ENCODE peak calls at places on chromosomes 3 and 15, in eight cellular contexts. I is Peyer's patch, D is HCT116, B is psoas muscle, K is lower lobe of right lung, C is cardiac muscle cell, X is thoracic aorta, Y is ascending aorta. T is an unnamed sample.
A peak's percentile ranks its signal among the peaks of the same experiment; 100 is the strongest.

GRCh38 chr3:7520059-7520458 is 659.1 kb downstream of the GRM7 start:
- DNase-seq in I (no peak), D (no peak), B (no peak), K (no peak), C (no peak), X (no peak), Y (no peak), T (no peak)

GRCh38 chr3:98445949-98446406 is 17.0 kb upstream of the OR5K1 start:
- DNase-seq in I (no peak), D (peak; percentile 12), B (no peak), K (no peak), C (no peak), X (no peak), Y (no peak), T (no peak)

GRCh38 chr15:96473556-96473955 is 143.1 kb downstream of the NR2F2 start:
- DNase-seq in I (no peak), D (no peak), B (no peak), K (no peak), C (no peak), X (no peak), Y (no peak), T (no peak)

GRCh38 chr3:28542351-28542750 is 193.7 kb upstream of the AZI2 start:
- DNase-seq in I (no peak), D (no peak), B (no peak), K (no peak), C (no peak), X (no peak), Y (no peak), T (no peak)

GRCh38 chr3:125967156-125967555 is 1.8 kb upstream of the ROPN1B start:
- DNase-seq in I (no peak), D (no peak), B (no peak), K (no peak), C (no peak), X (no peak), Y (no peak), T (no peak)

GRCh38 chr15:69056365-69056764 is 41.9 kb downstream of the NOX5 start:
- DNase-seq in I (no peak), D (no peak), B (no peak), K (no peak), C (no peak), X (no peak), Y (no peak), T (no peak)

GRCh38 chr3:150639262-150639661 is 36.1 kb downstream of the SELENOT start:
- DNase-seq in I (no peak), D (no peak), B (no peak), K (no peak), C (peak; percentile 3), X (no peak), Y (no peak), T (no peak)

GRCh38 chr3:39107874-39108308 is 411 bp downstream of the TTC21A start:
- DNase-seq in I (no peak), D (no peak), B (no peak), K (no peak), C (no peak), X (no peak), Y (no peak), T (no peak)

GRCh38 chr3:185150561-185150960 is 2.3 kb downstream of the C3orf70 start:
- DNase-seq in I (no peak), D (no peak), B (no peak), K (no peak), C (no peak), X (no peak), Y (no peak), T (no peak)

GRCh38 chr3:52004158-52004787 is 8.6 kb upstream of the RPL29 start:
- DNase-seq in I (no peak), D (no peak), B (peak; percentile 51), K (no peak), C (peak; percentile 73), X (no peak), Y (no peak), T (no peak)

GRCh38 chr3:71621802-71622537 is 38.4 kb upstream of the FOXP1 start:
- DNase-seq in I (no peak), D (no peak), B (no peak), K (no peak), C (peak; percentile 21), X (no peak), Y (no peak), T (no peak)

GRCh38 chr3:33060609-33061337 is 36.2 kb downstream of the GLB1 start:
- DNase-seq in I (no peak), D (no peak), B (no peak), K (no peak), C (no peak), X (no peak), Y (no peak), T (no peak)

GRCh38 chr15:63010386-63010785 is 32.2 kb upstream of the TPM1 start:
- DNase-seq in I (no peak), D (no peak), B (no peak), K (no peak), C (no peak), X (no peak), Y (no peak), T (no peak)

GRCh38 chr3:10713656-10714055 is 102.4 kb upstream of the SLC6A11 start:
- DNase-seq in I (no peak), D (no peak), B (no peak), K (no peak), C (no peak), X (no peak), Y (no peak), T (no peak)

GRCh38 chr3:11603628-11604027 is 40.1 kb downstream of the VGLL4 start:
- DNase-seq in I (no peak), D (no peak), B (peak; percentile 77), K (no peak), C (peak; percentile 92), X (no peak), Y (no peak), T (no peak)

GRCh38 chr3:99710094-99710493 is 71.7 kb downstream of the COL8A1 start:
- DNase-seq in I (no peak), D (no peak), B (no peak), K (no peak), C (no peak), X (no peak), Y (no peak), T (no peak)

GRCh38 chr15:69403611-69404010 is 10.5 kb upstream of the KIF23 start:
- DNase-seq in I (no peak), D (no peak), B (no peak), K (no peak), C (peak; percentile 86), X (no peak), Y (no peak), T (no peak)

GRCh38 chr3:78201066-78201465 is 1161.2 kb downstream of the ROBO2 start:
- DNase-seq in I (no peak), D (no peak), B (no peak), K (no peak), C (no peak), X (no peak), Y (no peak), T (no peak)

GRCh38 chr15:74540135-74540760 is 772 bp upstream of the ARID3B start:
- DNase-seq in I (no peak), D (no peak), B (no peak), K (no peak), C (no peak), X (no peak), Y (no peak), T (no peak)

GRCh38 chr3:178139116-178139515 is 397.1 kb upstream of the KCNMB2 start:
- DNase-seq in I (no peak), D (no peak), B (no peak), K (no peak), C (no peak), X (no peak), Y (no peak), T (no peak)

GRCh38 chr3:127566801-127567200 is 23.7 kb downstream of the TPRA1 start:
- DNase-seq in I (no peak), D (no peak), B (no peak), K (no peak), C (no peak), X (no peak), Y (no peak), T (no peak)

GRCh38 chr3:141491081-141491480 is 4.3 kb downstream of the RASA2 start:
- DNase-seq in I (no peak), D (no peak), B (no peak), K (no peak), C (no peak), X (no peak), Y (no peak), T (no peak)

GRCh38 chr3:62229908-62230307 is 143.4 kb downstream of the FEZF2 start:
- DNase-seq in I (no peak), D (peak; percentile 10), B (no peak), K (no peak), C (peak; percentile 19), X (no peak), Y (no peak), T (no peak)
- TF ChIP-seq CTCF in I (no peak), D (peak; percentile 44), B (peak; percentile 8), K (no peak), C (peak; percentile 46), X (no peak), Y (no peak), T (no peak)

GRCh38 chr3:170043506-170043905 is 5.7 kb downstream of the GPR160 start:
- DNase-seq in I (no peak), D (no peak), B (no peak), K (no peak), C (no peak), X (no peak), Y (no peak), T (no peak)
- H3K4me1 ChIP-seq in I (peaks cover 32% of the 10 kb centered on the region), D (peaks cover under 1% of the 10 kb centered on the region), B (no peaks in the 10 kb centered on the region), K (peaks cover 23% of the 10 kb centered on the region), C (no peaks in the 10 kb centered on the region), X (peaks cover 3% of the 10 kb centered on the region), Y (peaks cover 4% of the 10 kb centered on the region), T (no peaks in the 10 kb centered on the region)

DNA sequence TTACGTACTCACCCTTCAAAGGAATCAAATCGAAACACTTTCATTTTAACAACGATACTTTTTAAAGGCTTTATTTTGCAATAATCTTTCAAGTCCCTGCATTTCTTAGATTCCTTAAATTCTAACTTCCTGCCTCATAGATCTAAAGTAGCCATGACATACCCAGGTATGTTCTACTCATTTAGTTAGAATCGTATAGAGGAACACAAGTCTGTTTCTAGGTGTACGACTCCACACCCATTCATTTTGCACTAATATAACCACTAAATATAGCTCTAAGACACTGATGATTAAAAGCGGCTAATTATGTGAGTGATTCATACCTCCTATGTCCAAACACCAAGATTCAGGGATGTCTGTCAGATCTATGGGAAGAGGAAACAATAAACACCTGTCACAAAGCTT is 1.3 kb downstream of the ATP13A3 start:
- DNase-seq in I (no peak), D (no peak), B (no peak), K (no peak), C (peak; percentile 52), X (no peak), Y (no peak), T (no peak)
- H3K27ac ChIP-seq in I (peak overlapping the region; percentile 90), D (peak overlapping the region; percentile 33), B (peak overlapping the region; percentile 77), K (peak overlapping the region; percentile 86), C (peak overlapping the region; percentile 93), X (peak overlapping the region; percentile 89), Y (peak overlapping the region; percentile 95), T (peak overlapping the region; percentile 77)

GRCh38 chr3:140128217-140129137 is 193.5 kb downstream of the CLSTN2 start:
- DNase-seq in I (peak; percentile 60), D (peak; percentile 1), B (peak; percentile 21), K (peak; percentile 47), C (peak; percentile 8), X (no peak), Y (no peak), T (peak; percentile 12)
- TF ChIP-seq CTCF in I (peak; percentile 47), D (peak; percentile 68), B (peak; percentile 57), K (peak; percentile 44), C (peak; percentile 29), X (peak; percentile 13), Y (peak; percentile 13), T (peak; percentile 45)

T was measured in gastrocnemius medialis.